ENCODE peak calls at places on chromosomes 7 and 10, in eight cellular contexts. J, O, N, V, U, D, I and K are unnamed samples.

GRCh38 chr10:20668985-20669384 is 228.1 kb downstream of the NEBL start:
- DNase-seq in J (no peak), D (no peak), I (no peak), O (no peak), N (no peak), U (no peak), V (no peak), K (no peak)

GRCh38 chr10:29804025-29804852 is 169.5 kb upstream of the SVIL start:
- DNase-seq in D (peak; percentile 97), V (peak; percentile 62), J (peak; percentile 33), U (no peak), I (no peak), O (peak; percentile 38), N (no peak), K (no peak)

GRCh38 chr10:123576706-123577105 is 89.4 kb upstream of the GPR26 start:
- DNase-seq in I (no peak), V (no peak), J (no peak), U (no peak), O (no peak), D (no peak), N (no peak), K (no peak)

GRCh38 chr10:51302316-51302715 is 228.0 kb downstream of the PRKG1 start:
- DNase-seq in I (no peak), V (no peak), D (peak; percentile 27), N (no peak), J (no peak), U (no peak), O (no peak), K (no peak)

GRCh38 chr10:98363188-98363587 is 51.8 kb downstream of the PYROXD2 start:
- DNase-seq in U (no peak), O (no peak), I (no peak), J (no peak), V (no peak), N (no peak), D (peak; percentile 75), K (no peak)

GRCh38 chr7:871900-872537 is 4.3 kb upstream of the GET4 start:
- DNase-seq in O (no peak), V (no peak), U (no peak), J (no peak), D (no peak), N (no peak), I (no peak), K (no peak)

GRCh38 chr10:29590598-29591415 is 44.0 kb downstream of the SVIL start:
- DNase-seq in I (peak; percentile 46), D (peak; percentile 62), J (no peak), U (no peak), O (no peak), N (no peak), V (peak; percentile 22), K (no peak)

GRCh38 chr7:15937571-15937970 is 251.1 kb upstream of the MEOX2 start:
- DNase-seq in J (no peak), N (no peak), D (no peak), I (no peak), O (no peak), V (no peak), U (no peak), K (no peak)

GRCh38 chr7:38607466-38607865 is 23.7 kb downstream of the AMPH start:
- DNase-seq in J (no peak), O (no peak), U (no peak), V (no peak), N (no peak), D (no peak), I (no peak), K (no peak)

GRCh38 chr10:94274142-94274787 is 88.5 kb downstream of the NOC3L start:
- DNase-seq in V (no peak), U (no peak), D (no peak), O (peak; percentile 57), N (no peak), I (no peak), J (no peak), K (no peak)